ENCODE peak calls at places on chromosomes 11 and 22, in seven cellular contexts. E, F, L, J, X, C and Y are unnamed samples. For H3K9me3, the result is how much of the 10 kb centered on the place peaks cover.

GRCh38 chr11:47216141-47216798 is 1.5 kb downstream of the DDB2 start:
- DNase-seq in L (peak), E (peak), C (peak), F (peak), J (peak), X (no peak), Y (peak)

GRCh38 chr22:49763696-49764095 is 64.0 kb downstream of the BRD1 start:
- DNase-seq in F (no peak), E (no peak), C (no peak), J (no peak), L (no peak), X (peak), Y (peak)

GRCh38 chr11:43268161-43268560 is 43.6 kb upstream of the API5 start:
- DNase-seq in F (peak), L (no peak), E (no peak), X (no peak), C (no peak), J (no peak), Y (no peak)

GRCh38 chr22:28381427-28382167 is 298.0 kb downstream of the TTC28 start:
- DNase-seq in L (no peak), J (peak), F (no peak), E (no peak), C (peak), X (no peak), Y (no peak)

GRCh38 chr11:116532066-116532465 is 240.7 kb downstream of the BUD13 start:
- DNase-seq in E (no peak), F (peak), J (no peak), C (no peak), X (no peak), L (no peak), Y (peak)

GRCh38 chr11:114478768-114479167 is 39.5 kb downstream of the REXO2 start:
- DNase-seq in E (no peak), F (no peak), J (peak), L (no peak), C (peak), X (no peak), Y (no peak)

GRCh38 chr11:130827697-130828377 is 88.4 kb downstream of the SNX19 start:
- DNase-seq in L (no peak), J (peak), E (no peak), F (peak), X (no peak), C (peak), Y (peak)

GRCh38 chr22:46043816-46044717 is 67.1 kb upstream of the WNT7B start:
- DNase-seq in F (peak), C (peak), L (peak), X (peak), E (peak), J (no peak), Y (peak)

GRCh38 chr11:36146437-36146836 is 142.8 kb downstream of the COMMD9 start:
- DNase-seq in L (no peak), J (no peak), F (no peak), X (no peak), C (no peak), E (no peak), Y (no peak)

GRCh38 chr22:38716827-38717226 is 11.1 kb downstream of the GTPBP1 start:
- DNase-seq in C (no peak), X (no peak), L (no peak), F (no peak), J (no peak), E (no peak), Y (peak)

GRCh38 chr22:37120569-37121340 is 11.2 kb upstream of the TMPRSS6 start:
- DNase-seq in E (no peak), J (no peak), X (no peak), L (no peak), F (no peak), C (no peak), Y (no peak)

GRCh38 chr11:129006161-129006560 is 63.5 kb upstream of the TP53AIP1 start:
- DNase-seq in C (no peak), E (no peak), X (no peak), F (no peak), J (no peak), L (no peak), Y (no peak)
- H3K9me3 ChIP-seq in C (under half), E (under half), X (under half), F (under half), J (under half), L (under half), Y (under half)

GRCh38 chr11:55658031-55658573 is 3.9 kb upstream of the OR4C6 start:
- DNase-seq in J (no peak), X (no peak), F (no peak), E (no peak), L (no peak), C (no peak), Y (no peak)

GRCh38 chr11:55648027-55648426 is at the start of gene OR4S2:
- DNase-seq in L (no peak), J (no peak), E (no peak), X (no peak), C (no peak), F (no peak), Y (no peak)

GRCh38 chr11:55655096-55655495 is 6.9 kb upstream of the OR4C6 start:
- DNase-seq in E (no peak), F (no peak), J (no peak), C (no peak), L (no peak), X (no peak), Y (no peak)

DNA sequence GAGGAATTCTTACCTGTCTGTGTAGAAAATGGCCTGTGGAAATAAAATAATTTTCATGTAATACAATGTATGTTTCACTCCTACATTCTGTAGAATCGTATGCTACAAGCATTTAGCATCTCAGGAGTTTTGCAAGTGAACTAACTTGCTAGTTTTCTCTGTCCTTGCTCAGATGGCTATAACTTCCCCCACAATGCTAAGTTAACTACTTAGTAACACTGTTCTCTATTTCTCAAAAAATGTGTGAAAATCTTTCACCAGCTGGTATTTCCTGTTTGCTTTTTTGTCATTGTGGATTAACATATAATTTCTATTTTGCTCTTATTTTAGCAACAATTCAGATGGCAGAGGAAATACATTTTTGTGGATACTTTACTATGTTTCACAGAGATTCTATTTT is 4.4 kb downstream of the OR4S2 start:
- DNase-seq in J (no peak), C (no peak), F (no peak), E (no peak), X (no peak), L (no peak), Y (no peak)
- H3K9me3 ChIP-seq in J (under half), C (under half), F (under half), E (under half), X (under half), L (under half), Y (under half)

DNA sequence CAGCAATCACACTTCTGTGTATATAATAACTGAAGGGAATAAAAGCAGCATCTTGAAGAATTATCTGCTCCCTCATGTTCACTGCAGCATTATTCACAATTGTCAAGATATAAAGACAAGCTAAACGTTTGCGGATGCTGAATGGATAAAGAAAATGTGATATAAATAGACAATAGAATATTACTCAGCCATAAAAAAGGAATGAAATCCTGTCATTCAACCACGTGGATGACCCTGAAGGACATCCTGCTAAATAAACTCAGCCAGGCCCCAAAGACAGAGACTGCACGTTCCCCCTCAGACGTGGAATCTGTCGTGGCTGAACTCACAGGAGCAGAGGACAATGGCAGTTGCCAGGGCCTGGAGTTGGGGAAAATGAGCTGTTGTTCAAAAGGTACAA is 9.6 kb downstream of the ZNF195 start:
- DNase-seq in E (no peak), C (no peak), X (no peak), F (no peak), J (no peak), L (no peak), Y (no peak)
- H3K9me3 ChIP-seq in E (under half), C (under half), X (under half), F (under half), J (under half), L (under half), Y (under half)

GRCh38 chr11:70743941-70744351 is 345.6 kb downstream of the CTTN start:
- DNase-seq in X (peak), L (no peak), C (no peak), E (no peak), F (no peak), J (no peak), Y (no peak)
- H3K9me3 ChIP-seq in X (under half), L (under half), C (under half), E (under half), F (under half), J (under half), Y (under half)

GRCh38 chr22:47210112-47210657 is 447.7 kb downstream of the TBC1D22A start:
- DNase-seq in E (peak), F (peak), L (peak), X (no peak), C (no peak), J (no peak), Y (no peak)
- H3K9me3 ChIP-seq in E (under half), F (under half), L (under half), X (under half), C (under half), J (under half), Y (under half)